ENCODE peak calls at places on chromosome 1, in nine cellular contexts. T, U, G, N, Y, V, J, L and W are unnamed samples. For H3K27me3, the result is how much of the 10 kb centered on the place peaks cover.

GRCh38 chr1:38527373-38527966 is 332.1 kb downstream of the RRAGC start:
- DNase-seq in J (no peak), T (peak), U (no peak), L (no peak), Y (peak), V (peak), N (peak), G (no peak), W (no peak)

GRCh38 chr1:10958614-10959013 is 53.8 kb upstream of the TARDBP start:
- DNase-seq in J (no peak), N (no peak), G (no peak), T (no peak), U (no peak), V (no peak), L (no peak), Y (no peak), W (no peak)

GRCh38 chr1:119539636-119540035 is 32.6 kb downstream of the HSD3B1 start:
- DNase-seq in Y (no peak), L (no peak), V (no peak), T (no peak), G (no peak), N (no peak), J (no peak), U (no peak), W (no peak)

GRCh38 chr1:209162651-209163050 is 420.9 kb upstream of the CAMK1G start:
- DNase-seq in T (no peak), Y (no peak), J (no peak), V (no peak), L (no peak), U (no peak), N (no peak), G (no peak), W (no peak)

GRCh38 chr1:234515821-234516241 is 36.9 kb upstream of the TARBP1 start:
- DNase-seq in L (no peak), N (peak), J (peak), Y (no peak), U (no peak), T (peak), V (no peak), G (no peak), W (no peak)

GRCh38 chr1:198416276-198416675 is 124.2 kb downstream of the ATP6V1G3 start:
- DNase-seq in N (no peak), J (peak), U (no peak), V (no peak), G (no peak), L (no peak), T (no peak), Y (no peak), W (no peak)

GRCh38 chr1:44239337-44239960 is 26.2 kb downstream of the DMAP1 start:
- DNase-seq in L (no peak), G (no peak), Y (no peak), U (peak), J (peak), V (peak), T (peak), N (peak), W (no peak)

GRCh38 chr1:246214708-246215504 is 292.2 kb downstream of the SMYD3 start:
- DNase-seq in V (no peak), T (peak), Y (peak), G (no peak), U (peak), L (no peak), N (peak), J (peak), W (peak)

GRCh38 chr1:201774224-201774982 is 54.6 kb upstream of the IPO9 start:
- DNase-seq in Y (no peak), T (no peak), U (no peak), L (no peak), J (peak), V (no peak), N (peak), G (no peak), W (no peak)

GRCh38 chr1:93446837-93447451 is 974 bp upstream of the FNBP1L start:
- DNase-seq in V (no peak), L (no peak), G (no peak), N (peak), T (peak), Y (no peak), J (peak), U (peak), W (no peak)

GRCh38 chr1:15206418-15207030 is 40.5 kb upstream of the FHAD1 start:
- DNase-seq in G (no peak), J (no peak), T (peak), Y (peak), U (no peak), N (peak), V (no peak), L (no peak), W (peak)

GRCh38 chr1:165253818-165254254 is 102.7 kb downstream of the LMX1A start:
- DNase-seq in V (no peak), N (no peak), G (no peak), T (no peak), U (no peak), Y (no peak), L (no peak), J (no peak), W (no peak)

GRCh38 chr1:31069392-31069791 is 3.9 kb upstream of the PUM1 start:
- DNase-seq in V (no peak), N (no peak), T (no peak), Y (no peak), L (no peak), J (no peak), G (no peak), U (no peak), W (no peak)

GRCh38 chr1:235077571-235078479 is 50.8 kb downstream of the TOMM20 start:
- DNase-seq in J (no peak), Y (peak), U (no peak), N (no peak), G (no peak), L (no peak), T (no peak), V (peak), W (no peak)

GRCh38 chr1:193533883-193534282 is 347.5 kb upstream of the B3GALT2 start:
- DNase-seq in L (no peak), J (peak), Y (no peak), T (no peak), N (no peak), V (no peak), U (no peak), G (no peak), W (no peak)

GRCh38 chr1:204788470-204788869 is 82.2 kb upstream of the NFASC start:
- DNase-seq in J (no peak), N (no peak), V (no peak), L (no peak), Y (no peak), U (no peak), T (no peak), G (no peak), W (no peak)

GRCh38 chr1:204791453-204792366 is 79.0 kb upstream of the NFASC start:
- DNase-seq in N (peak), V (peak), J (peak), L (peak), G (peak), Y (no peak), T (peak), U (peak), W (no peak)

GRCh38 chr1:204793259-204793658 is 77.4 kb upstream of the NFASC start:
- DNase-seq in V (no peak), N (no peak), U (no peak), L (no peak), J (no peak), T (no peak), Y (no peak), G (no peak), W (no peak)
- H3K4me3 ChIP-seq in V (no peak), N (no peak), U (no peak), L (no peak), J (no peak), T (no peak), Y (no peak), G (no peak), W (no peak)

GRCh38 chr1:143643148-143643885 is 328.5 kb downstream of the FAM72C start:
- DNase-seq in T (no peak), G (no peak), U (no peak), L (no peak), J (no peak), Y (no peak), V (no peak), N (no peak), W (no peak)
- H3K27me3 ChIP-seq in T (under half), G (half or more), U (under half), L (under half), J (under half), Y (under half), V (half or more), N (under half), W (under half)

DNA sequence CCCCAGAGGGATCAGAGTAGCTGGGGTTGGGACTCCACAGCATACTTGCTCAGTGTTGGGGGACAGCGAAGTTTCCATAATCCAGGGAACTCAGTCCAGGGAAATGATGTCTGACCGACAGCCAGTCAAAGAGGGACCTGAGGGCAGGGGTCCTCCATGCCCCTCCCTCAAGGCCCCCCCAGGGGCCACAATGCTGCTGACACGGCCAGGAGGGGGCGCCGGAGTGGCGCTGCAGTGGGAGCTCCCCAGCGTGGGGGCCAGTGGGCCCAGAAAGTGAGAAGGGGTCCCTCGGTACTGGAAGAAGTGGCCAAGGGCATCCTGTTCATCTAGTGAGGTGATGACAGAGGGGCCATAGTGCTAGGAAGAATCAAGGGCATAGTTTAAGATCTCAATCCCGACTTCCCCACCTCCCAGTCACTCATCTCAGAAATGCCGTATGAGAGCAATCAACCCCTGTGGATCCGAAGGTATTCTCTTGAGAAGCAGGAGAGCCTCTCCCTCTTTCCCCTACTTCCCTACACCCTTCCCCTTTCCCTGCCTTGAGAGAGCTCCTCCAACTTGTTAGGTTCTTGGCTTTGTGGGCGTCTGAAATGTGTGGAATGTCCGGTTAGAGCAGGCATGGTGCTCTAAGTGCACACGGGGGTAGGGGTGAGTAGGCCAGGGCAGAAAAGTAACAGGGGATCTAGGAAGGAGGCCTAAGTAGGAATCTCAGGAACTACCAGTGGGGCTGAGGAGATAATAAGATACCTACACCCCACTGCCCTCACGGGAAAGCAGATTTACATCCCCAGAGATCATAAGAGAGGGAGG is 4.1 kb downstream of the NUDT17 start:
- DNase-seq in T (no peak), N (peak), V (no peak), Y (no peak), J (peak), L (no peak), G (no peak), U (no peak), W (peak)
- TF ChIP-seq CTCF in T (peak), N (peak), V (peak), Y (no peak), J (peak), L (no peak), G (peak), U (no peak), W (peak)

DNA sequence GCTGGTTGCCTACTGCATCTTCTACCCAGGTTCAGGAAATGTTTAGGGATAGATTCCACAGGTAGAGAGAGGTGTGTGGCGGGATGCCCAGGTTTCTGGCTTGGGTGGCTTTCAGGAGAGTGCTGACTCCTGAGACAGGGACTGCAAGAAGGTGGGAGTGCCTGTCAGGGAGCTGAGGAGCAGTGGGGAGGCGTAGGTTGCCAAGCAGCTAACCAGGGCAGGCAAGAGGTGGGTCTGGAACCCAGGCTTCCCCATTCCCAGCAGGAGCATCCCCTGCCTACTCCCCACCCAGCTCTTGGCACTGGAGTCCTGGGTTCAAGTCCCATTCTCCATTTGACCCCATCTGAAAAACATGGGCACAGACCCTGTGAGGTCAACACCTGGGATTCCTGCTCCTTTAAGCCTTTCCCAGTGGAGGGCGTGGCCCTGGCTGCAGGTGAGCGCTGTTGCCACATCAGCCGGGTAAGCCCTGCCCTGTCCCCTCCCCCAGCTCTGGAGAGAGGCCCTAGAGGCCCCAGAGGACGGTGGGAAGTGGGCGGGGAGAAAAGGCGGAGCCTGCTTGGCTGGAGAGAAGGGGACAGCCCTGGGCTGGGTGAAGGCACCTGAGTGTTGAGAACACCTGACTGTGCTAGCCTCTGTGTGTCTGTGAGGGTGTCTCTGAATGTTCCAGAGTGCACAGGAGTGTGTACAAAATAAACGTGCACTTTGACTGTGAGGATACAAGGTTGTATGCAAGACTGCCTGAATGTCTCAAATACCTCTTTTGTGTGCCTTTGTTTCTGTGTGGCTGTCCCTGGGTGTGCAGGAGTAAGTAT is 13.9 kb upstream of the SYNC start:
- DNase-seq in Y (no peak), J (peak), V (peak), L (no peak), G (peak), N (peak), T (peak), U (no peak), W (no peak)
- H3K4me3 ChIP-seq in Y (no peak), J (no peak), V (no peak), L (no peak), G (no peak), N (no peak), T (peak), U (no peak), W (no peak)

GRCh38 chr1:3717715-3718601 is 34.3 kb upstream of the CCDC27 start:
- DNase-seq in U (no peak), J (no peak), V (no peak), T (no peak), L (no peak), N (no peak), Y (no peak), G (no peak), W (no peak)
- H3K27me3 ChIP-seq in U (under half), J (under half), V (under half), T (under half), L (under half), N (under half), Y (under half), G (under half), W (under half)

DNA sequence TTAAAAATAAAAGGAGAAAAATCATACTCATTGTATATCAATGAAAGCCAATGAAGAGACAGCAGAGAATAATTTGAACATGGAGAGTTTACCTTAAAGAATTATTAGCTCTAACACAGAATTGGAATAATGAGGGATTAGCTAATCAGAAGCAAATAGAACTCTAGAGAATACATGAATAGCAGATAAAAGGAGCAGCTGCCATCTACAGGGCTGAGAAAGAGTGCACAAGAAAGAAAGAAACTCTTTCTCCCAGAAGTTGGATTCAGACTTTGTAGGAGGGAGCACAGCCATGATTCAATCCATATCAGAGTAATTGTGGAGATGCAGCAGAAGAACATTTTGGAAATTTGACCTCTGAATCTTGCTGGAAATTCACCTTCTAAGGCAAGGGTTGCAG is 1171.2 kb downstream of the PLA2G4A start:
- DNase-seq in J (peak), N (peak), L (no peak), Y (no peak), G (no peak), V (no peak), T (peak), U (no peak), W (no peak)
- TF ChIP-seq CTCF in J (peak), N (peak), L (no peak), Y (peak), G (no peak), V (no peak), T (peak), U (no peak), W (no peak)

GRCh38 chr1:226733309-226733708 is 5.8 kb downstream of the ITPKB start:
- DNase-seq in J (no peak), L (no peak), G (no peak), Y (no peak), V (no peak), T (no peak), N (no peak), U (no peak), W (no peak)

GRCh38 chr1:226734611-226735153 is 4.4 kb downstream of the ITPKB start:
- DNase-seq in Y (no peak), L (no peak), J (no peak), V (no peak), N (no peak), G (no peak), T (no peak), U (no peak), W (no peak)

GRCh38 chr1:226732856-226733291 is 6.2 kb downstream of the ITPKB start:
- DNase-seq in Y (no peak), G (no peak), J (no peak), V (no peak), T (no peak), U (no peak), L (no peak), N (no peak), W (no peak)

GRCh38 chr1:226735576-226735975 is 3.5 kb downstream of the ITPKB start:
- DNase-seq in L (no peak), U (no peak), J (no peak), T (no peak), Y (no peak), N (no peak), G (no peak), V (no peak), W (no peak)

GRCh38 chr1:226733876-226734414 is 5.1 kb downstream of the ITPKB start:
- DNase-seq in L (no peak), U (no peak), G (no peak), N (no peak), J (no peak), T (no peak), V (no peak), Y (no peak), W (no peak)
- H3K4me3 ChIP-seq in L (no peak), U (peak), G (peak), N (no peak), J (no peak), T (no peak), V (peak), Y (peak), W (no peak)

DNA sequence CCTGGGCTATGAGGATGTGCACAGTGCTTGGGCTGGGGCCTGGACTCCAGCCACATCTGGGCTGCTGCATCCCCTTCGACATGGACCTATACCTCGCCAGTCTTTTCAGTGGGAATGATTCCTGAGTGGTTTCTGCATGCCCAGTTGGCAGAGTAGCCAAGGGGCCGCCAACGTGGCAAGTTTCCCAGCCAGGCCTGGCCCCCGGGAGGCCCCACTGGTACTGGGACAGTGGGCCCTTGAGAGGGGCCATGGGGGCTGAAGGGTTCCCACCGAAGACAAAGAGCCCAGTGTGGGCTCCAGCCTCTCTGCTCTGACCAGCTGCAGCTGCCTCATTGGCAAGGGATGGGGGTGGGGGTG is 15.4 kb downstream of the RAP1GAP start:
- DNase-seq in L (no peak), J (no peak), N (no peak), Y (no peak), U (no peak), G (no peak), T (no peak), V (no peak), W (no peak)
- H3K27me3 ChIP-seq in L (under half), J (under half), N (under half), Y (under half), U (under half), G (under half), T (under half), V (under half), W (under half)